ENCODE peak calls at places on chromosome 3, in ten cellular contexts. U is OCI-LY7, N is body of pancreas, Q is adrenal gland, G is GM23338, Y is type B pancreatic cell, C is transverse colon, X is epithelial cell of esophagus, S is AG04450, D is endothelial cell. P is an unnamed sample.
A peak's percentile ranks its signal among the peaks of the same experiment; 100 is the strongest.

GRCh38 chr3:129605593-129606521 is 619 bp downstream of the PLXND1 start:
- DNase-seq in G (no peak), D (no peak), Y (no peak), S (no peak), N (peak; percentile 56), U (peak; percentile 32), Q (peak; percentile 56), C (no peak), X (peak; percentile 40), P (peak; percentile 59)

GRCh38 chr3:10942806-10943205 is 49.7 kb upstream of the SLC6A1 start:
- DNase-seq in S (no peak), U (no peak), D (no peak), Y (no peak), Q (no peak), G (no peak), N (no peak), C (no peak), X (no peak), P (no peak)

GRCh38 chr3:46097691-46098241 is 70.5 kb upstream of the XCR1 start:
- DNase-seq in N (no peak), X (no peak), D (no peak), G (no peak), Q (no peak), Y (no peak), C (no peak), S (no peak), U (peak; percentile 44), P (peak; percentile 75)

GRCh38 chr3:129794319-129795201 is 99.0 kb downstream of the TMCC1 start:
- DNase-seq in Y (peak; percentile 73), U (peak; percentile 29), C (peak; percentile 61), S (no peak), N (peak; percentile 45), G (peak; percentile 92), D (peak; percentile 42), Q (no peak), X (peak; percentile 99), P (no peak)

GRCh38 chr3:71510485-71510884 is 73.0 kb downstream of the FOXP1 start:
- DNase-seq in Q (no peak), G (no peak), C (no peak), D (no peak), X (no peak), N (no peak), U (peak; percentile 68), Y (no peak), S (no peak), P (no peak)

GRCh38 chr3:111610612-111611054 is 15.5 kb upstream of the ZBED2 start:
- DNase-seq in U (no peak), D (no peak), C (no peak), X (peak; percentile 100), Y (no peak), N (no peak), S (no peak), G (no peak), Q (no peak), P (no peak)

GRCh38 chr3:143016321-143016972 is 15.1 kb downstream of the U2SURP start:
- DNase-seq in S (no peak), N (no peak), G (peak; percentile 47), U (peak; percentile 41), D (no peak), C (no peak), Q (no peak), Y (no peak), X (peak; percentile 40), P (no peak)

GRCh38 chr3:182597621-182598041 is 195.7 kb upstream of the ATP11B start:
- DNase-seq in S (no peak), Y (no peak), Q (no peak), C (no peak), D (no peak), U (no peak), X (peak; percentile 87), N (no peak), G (no peak), P (no peak)

GRCh38 chr3:196181127-196181546 is 30.1 kb downstream of the ZDHHC19 start:
- DNase-seq in D (no peak), Y (no peak), C (no peak), N (no peak), Q (no peak), G (no peak), S (no peak), U (no peak), X (no peak), P (no peak)

GRCh38 chr3:184781801-184782200 is 30.2 kb upstream of the VPS8 start:
- DNase-seq in Y (no peak), X (no peak), N (no peak), G (no peak), S (no peak), Q (no peak), C (no peak), U (no peak), D (no peak), P (no peak)

GRCh38 chr3:191882289-191882688 is 421.3 kb downstream of the PYDC2 start:
- DNase-seq in U (no peak), D (no peak), X (peak; percentile 37), Q (no peak), S (no peak), G (peak; percentile 64), N (no peak), C (no peak), Y (no peak), P (no peak)

DNA sequence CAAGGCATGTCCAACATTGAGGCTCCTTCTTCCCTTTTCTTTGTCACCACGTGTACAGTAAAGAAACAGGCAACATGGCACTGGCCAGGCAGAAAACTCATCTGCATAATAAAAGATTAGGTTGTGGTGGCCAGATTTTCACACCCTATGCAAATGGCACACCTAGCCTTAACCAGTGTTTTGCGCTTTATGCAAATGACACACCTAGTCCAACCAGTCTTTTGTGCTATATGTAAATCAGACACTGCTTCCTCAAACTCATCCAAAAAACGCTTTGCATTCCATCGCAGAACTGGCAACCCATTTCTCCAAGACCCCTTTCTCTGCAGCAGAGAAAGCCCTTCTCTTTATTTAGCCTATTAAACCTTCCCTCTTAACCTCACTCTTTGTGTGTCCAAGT is 109.1 kb downstream of the ZNF385D start:
- DNase-seq in Q (no peak), C (no peak), X (no peak), U (no peak), D (no peak), Y (no peak), S (no peak), G (peak; percentile 40), N (no peak), P (no peak)
- TF ChIP-seq CTCF in Q (no peak), C (no peak), X (no peak), U (no peak), D (no peak), Y (no peak), S (no peak), G (no peak), N (no peak), P (no peak)

GRCh38 chr3:122679467-122680291 is 960 bp upstream of the PARP14 start:
- DNase-seq in D (peak; percentile 11), N (peak; percentile 29), C (peak; percentile 38), Q (peak; percentile 46), G (peak; percentile 32), U (peak; percentile 21), S (no peak), Y (no peak), X (no peak), P (peak; percentile 19)
- TF ChIP-seq CTCF in D (no peak), N (no peak), C (no peak), Q (no peak), G (no peak), U (peak; percentile 20), S (no peak), Y (peak; percentile 23), X (no peak), P (peak; percentile 3)

GRCh38 chr3:136753112-136753939 is 1.1 kb upstream of the STAG1 start:
- DNase-seq in U (peak; percentile 40), D (no peak), X (no peak), N (no peak), Q (no peak), G (no peak), S (no peak), C (no peak), Y (no peak), P (no peak)
- TF ChIP-seq CTCF in U (no peak), D (no peak), X (no peak), N (peak; percentile 16), Q (no peak), G (no peak), S (no peak), C (no peak), Y (no peak), P (no peak)

DNA sequence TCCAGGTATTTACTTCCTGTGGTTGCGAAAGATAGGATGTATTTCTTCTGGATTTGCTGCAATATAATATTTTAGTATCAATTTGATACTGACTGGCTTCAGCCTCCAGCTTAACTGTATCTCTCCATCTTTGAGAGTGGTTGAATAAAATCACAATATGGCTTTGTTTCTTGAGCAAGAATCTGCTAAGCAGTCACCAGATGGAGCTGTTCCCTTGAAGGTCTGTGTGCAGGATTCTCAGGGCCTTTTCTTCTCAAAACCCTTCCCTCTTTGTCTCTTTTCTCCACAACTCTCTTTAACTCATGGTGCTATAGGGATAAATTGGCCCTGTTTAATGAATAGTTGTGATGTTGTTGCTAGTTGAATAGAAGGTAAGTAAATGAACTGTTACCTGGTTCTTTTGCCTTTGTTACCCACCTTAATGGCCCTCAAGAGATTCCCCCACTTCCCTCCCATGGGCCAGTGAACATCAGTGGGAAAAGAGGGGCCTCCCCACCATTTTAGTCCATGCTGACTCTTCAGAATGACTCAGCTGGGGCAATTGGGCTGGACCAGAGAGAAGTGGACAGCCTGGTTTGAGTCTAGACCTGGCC is 34.8 kb upstream of the RAB6B start:
- DNase-seq in N (no peak), C (no peak), X (peak; percentile 70), D (no peak), Y (peak; percentile 45), Q (no peak), S (no peak), G (peak; percentile 82), U (peak; percentile 33), P (peak; percentile 51)
- TF ChIP-seq CTCF in N (peak; percentile 53), C (peak; percentile 31), X (peak; percentile 77), D (peak; percentile 53), Y (peak; percentile 85), Q (peak; percentile 22), S (peak; percentile 86), G (peak; percentile 83), U (peak; percentile 76), P (peak; percentile 78)

DNA sequence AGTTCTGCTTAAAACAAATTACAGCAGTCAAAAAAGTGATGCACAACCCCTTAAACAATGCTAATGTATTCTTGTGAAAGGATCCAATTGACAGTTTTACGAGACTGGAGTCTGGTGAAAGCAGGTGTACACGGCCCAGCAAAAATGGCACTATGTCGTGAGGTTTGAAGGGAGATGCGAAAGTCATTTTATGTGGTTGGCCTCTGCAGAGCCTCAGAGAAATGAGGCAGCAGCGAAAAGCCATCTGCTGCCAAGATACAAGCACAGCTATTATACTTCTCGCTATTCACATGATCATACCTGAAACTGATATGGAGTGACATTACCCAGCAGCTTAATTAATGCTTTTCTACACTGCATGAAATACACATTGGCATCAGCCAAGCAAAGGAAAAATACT is 36.4 kb downstream of the MECOM start:
- DNase-seq in X (no peak), C (no peak), N (no peak), S (no peak), U (no peak), Q (no peak), G (no peak), D (no peak), Y (no peak), P (no peak)
- TF ChIP-seq CTCF in X (no peak), C (no peak), N (no peak), S (no peak), U (no peak), Q (no peak), G (no peak), D (no peak), Y (no peak), P (no peak)

P was measured in foreskin fibroblast.